ENCODE peak calls at places on chromosomes 11 and 22, in ten cellular contexts. One of them, this sample, is unnamed.

GRCh38 chr11:122045181-122045586 is 70.8 kb downstream of the BLID start:
- DNase-seq in A549: peak
- DNase-seq in esophagus muscularis mucosa: no peak
- DNase-seq in transverse colon: no peak
- DNase-seq in suprapubic skin: no peak
- DNase-seq in K562: no peak
- DNase-seq in tibial nerve: no peak
- DNase-seq in ovary: no peak
- DNase-seq in stomach: no peak
- DNase-seq in sigmoid colon: no peak
- DNase-seq in this sample: no peak

GRCh38 chr11:33687733-33688479 is 12.7 kb downstream of the C11orf91 start:
- DNase-seq in tibial nerve: peak
- DNase-seq in sigmoid colon: no peak
- DNase-seq in K562: peak
- DNase-seq in ovary: peak
- DNase-seq in stomach: no peak
- DNase-seq in suprapubic skin: no peak
- DNase-seq in esophagus muscularis mucosa: no peak
- DNase-seq in transverse colon: no peak
- DNase-seq in A549: peak
- DNase-seq in this sample: no peak

GRCh38 chr11:127412722-127413121 is 412.2 kb upstream of the KIRREL3 start:
- DNase-seq in K562: no peak
- DNase-seq in esophagus muscularis mucosa: no peak
- DNase-seq in tibial nerve: no peak
- DNase-seq in A549: no peak
- DNase-seq in ovary: no peak
- DNase-seq in stomach: no peak
- DNase-seq in suprapubic skin: no peak
- DNase-seq in transverse colon: no peak
- DNase-seq in sigmoid colon: no peak
- DNase-seq in this sample: no peak

GRCh38 chr11:12087075-12087775 is 23.2 kb upstream of the MICAL2 start:
- DNase-seq in esophagus muscularis mucosa: no peak
- DNase-seq in suprapubic skin: no peak
- DNase-seq in stomach: no peak
- DNase-seq in K562: peak
- DNase-seq in ovary: no peak
- DNase-seq in sigmoid colon: no peak
- DNase-seq in transverse colon: peak
- DNase-seq in tibial nerve: no peak
- DNase-seq in A549: peak
- DNase-seq in this sample: peak

GRCh38 chr11:11979487-11980117 is 28.8 kb downstream of the DKK3 start:
- DNase-seq in stomach: peak
- DNase-seq in A549: peak
- DNase-seq in transverse colon: no peak
- DNase-seq in ovary: no peak
- DNase-seq in K562: no peak
- DNase-seq in sigmoid colon: peak
- DNase-seq in tibial nerve: peak
- DNase-seq in suprapubic skin: peak
- DNase-seq in esophagus muscularis mucosa: no peak
- DNase-seq in this sample: peak

GRCh38 chr11:112644410-112645131 is 316.6 kb upstream of the NCAM1 start:
- DNase-seq in A549: no peak
- DNase-seq in sigmoid colon: no peak
- DNase-seq in suprapubic skin: no peak
- DNase-seq in ovary: no peak
- DNase-seq in transverse colon: no peak
- DNase-seq in esophagus muscularis mucosa: no peak
- DNase-seq in K562: no peak
- DNase-seq in tibial nerve: no peak
- DNase-seq in stomach: no peak
- DNase-seq in this sample: no peak

GRCh38 chr11:44632466-44633123 is 67.1 kb downstream of the CD82 start:
- DNase-seq in esophagus muscularis mucosa: peak
- DNase-seq in K562: peak
- DNase-seq in ovary: no peak
- DNase-seq in sigmoid colon: peak
- DNase-seq in suprapubic skin: peak
- DNase-seq in stomach: peak
- DNase-seq in tibial nerve: no peak
- DNase-seq in transverse colon: peak
- DNase-seq in A549: peak
- DNase-seq in this sample: no peak

GRCh38 chr11:19777342-19778102 is 64.9 kb downstream of the NAV2 start:
- DNase-seq in transverse colon: no peak
- DNase-seq in A549: peak
- DNase-seq in tibial nerve: no peak
- DNase-seq in sigmoid colon: no peak
- DNase-seq in esophagus muscularis mucosa: no peak
- DNase-seq in K562: no peak
- DNase-seq in stomach: no peak
- DNase-seq in suprapubic skin: no peak
- DNase-seq in ovary: no peak
- DNase-seq in this sample: no peak

GRCh38 chr11:79414644-79415317 is 26.0 kb downstream of the TENM4 start:
- DNase-seq in K562: no peak
- DNase-seq in tibial nerve: no peak
- DNase-seq in sigmoid colon: no peak
- DNase-seq in A549: no peak
- DNase-seq in suprapubic skin: no peak
- DNase-seq in esophagus muscularis mucosa: no peak
- DNase-seq in stomach: no peak
- DNase-seq in transverse colon: no peak
- DNase-seq in ovary: peak
- DNase-seq in this sample: no peak

GRCh38 chr11:117443269-117444186 is 115.9 kb downstream of the CEP164 start:
- DNase-seq in transverse colon: peak
- DNase-seq in K562: peak
- DNase-seq in stomach: peak
- DNase-seq in ovary: peak
- DNase-seq in A549: peak
- DNase-seq in esophagus muscularis mucosa: no peak
- DNase-seq in tibial nerve: peak
- DNase-seq in sigmoid colon: peak
- DNase-seq in suprapubic skin: no peak
- DNase-seq in this sample: peak

GRCh38 chr11:121473064-121473777 is 20.5 kb upstream of the SORL1-AS1 start:
- DNase-seq in suprapubic skin: no peak
- DNase-seq in sigmoid colon: no peak
- DNase-seq in transverse colon: no peak
- DNase-seq in esophagus muscularis mucosa: no peak
- DNase-seq in stomach: no peak
- DNase-seq in K562: no peak
- DNase-seq in tibial nerve: no peak
- DNase-seq in ovary: no peak
- DNase-seq in A549: no peak
- DNase-seq in this sample: no peak

DNA sequence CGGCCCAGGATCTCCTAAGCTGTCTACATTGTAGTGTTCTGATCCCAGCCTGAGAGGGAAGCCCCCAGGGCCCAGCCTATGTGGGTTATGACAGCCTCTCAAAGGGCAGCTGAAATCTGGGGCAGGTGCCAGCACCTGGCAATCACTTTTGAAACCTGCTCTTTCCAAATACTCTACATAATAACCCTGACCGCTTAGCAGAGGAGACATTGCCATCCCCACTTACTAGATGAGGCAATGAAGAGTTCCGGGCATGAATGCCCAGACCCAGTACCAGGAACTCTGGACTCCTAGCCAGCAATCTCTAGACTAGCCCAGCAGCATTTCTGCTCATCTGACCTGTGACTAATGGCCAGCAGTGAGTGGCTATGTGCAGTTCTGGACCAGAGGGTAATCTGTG is 412.4 kb upstream of the CADM1 start:
- DNase-seq in suprapubic skin: no peak
- DNase-seq in K562: no peak
- DNase-seq in tibial nerve: no peak
- DNase-seq in A549: no peak
- DNase-seq in sigmoid colon: no peak
- DNase-seq in transverse colon: no peak
- DNase-seq in stomach: no peak
- DNase-seq in ovary: no peak
- DNase-seq in esophagus muscularis mucosa: no peak
- DNase-seq in this sample: no peak
- TF ChIP-seq EP300 in suprapubic skin: no peak
- TF ChIP-seq EP300 in K562: no peak
- TF ChIP-seq EP300 in tibial nerve: no peak
- TF ChIP-seq EP300 in A549: no peak
- TF ChIP-seq EP300 in sigmoid colon: no peak
- TF ChIP-seq EP300 in transverse colon: no peak
- TF ChIP-seq EP300 in stomach: no peak
- TF ChIP-seq EP300 in ovary: no peak
- TF ChIP-seq EP300 in esophagus muscularis mucosa: no peak
- TF ChIP-seq EP300 in this sample: no peak

DNA sequence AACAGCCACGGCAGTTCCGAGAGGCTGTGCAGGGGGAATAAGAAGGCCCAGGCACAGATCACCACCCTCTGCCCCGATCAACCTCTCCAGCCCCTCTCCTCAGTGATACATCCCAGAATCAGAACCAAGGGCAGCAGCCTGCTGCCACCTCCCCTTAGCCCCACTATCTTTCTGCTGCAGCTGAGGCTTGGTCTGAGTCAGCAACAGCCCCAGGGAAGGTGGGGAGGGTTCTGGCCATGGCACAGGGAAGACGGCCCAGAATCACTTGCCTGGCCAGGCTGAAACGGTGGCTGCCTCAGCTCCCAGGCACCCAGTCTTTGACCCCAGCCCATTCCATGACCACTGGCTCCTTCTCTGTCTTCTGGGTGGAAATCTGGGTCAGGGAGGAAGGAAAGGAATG is 2.3 kb downstream of the CHID1 start:
- DNase-seq in suprapubic skin: no peak
- DNase-seq in stomach: no peak
- DNase-seq in A549: no peak
- DNase-seq in tibial nerve: no peak
- DNase-seq in transverse colon: no peak
- DNase-seq in esophagus muscularis mucosa: no peak
- DNase-seq in sigmoid colon: no peak
- DNase-seq in K562: peak
- DNase-seq in ovary: no peak
- DNase-seq in this sample: no peak
- TF ChIP-seq EP300 in suprapubic skin: no peak
- TF ChIP-seq EP300 in stomach: no peak
- TF ChIP-seq EP300 in A549: no peak
- TF ChIP-seq EP300 in tibial nerve: no peak
- TF ChIP-seq EP300 in transverse colon: no peak
- TF ChIP-seq EP300 in esophagus muscularis mucosa: no peak
- TF ChIP-seq EP300 in sigmoid colon: no peak
- TF ChIP-seq EP300 in K562: no peak
- TF ChIP-seq EP300 in ovary: no peak
- TF ChIP-seq EP300 in this sample: no peak

GRCh38 chr11:69249641-69250502 is 44.1 kb upstream of the MYEOV start:
- DNase-seq in transverse colon: no peak
- DNase-seq in stomach: no peak
- DNase-seq in esophagus muscularis mucosa: no peak
- DNase-seq in ovary: no peak
- DNase-seq in K562: no peak
- DNase-seq in suprapubic skin: peak
- DNase-seq in A549: no peak
- DNase-seq in tibial nerve: no peak
- DNase-seq in sigmoid colon: peak
- DNase-seq in this sample: peak
- TF ChIP-seq EP300 in transverse colon: no peak
- TF ChIP-seq EP300 in stomach: no peak
- TF ChIP-seq EP300 in esophagus muscularis mucosa: no peak
- TF ChIP-seq EP300 in ovary: no peak
- TF ChIP-seq EP300 in K562: no peak
- TF ChIP-seq EP300 in suprapubic skin: no peak
- TF ChIP-seq EP300 in A549: no peak
- TF ChIP-seq EP300 in tibial nerve: no peak
- TF ChIP-seq EP300 in sigmoid colon: no peak
- TF ChIP-seq EP300 in this sample: no peak

GRCh38 chr22:23094260-23094659 is 23.9 kb downstream of the GNAZ start:
- DNase-seq in sigmoid colon: no peak
- DNase-seq in transverse colon: no peak
- DNase-seq in tibial nerve: no peak
- DNase-seq in A549: no peak
- DNase-seq in ovary: no peak
- DNase-seq in esophagus muscularis mucosa: no peak
- DNase-seq in stomach: no peak
- DNase-seq in suprapubic skin: no peak
- DNase-seq in K562: peak
- DNase-seq in this sample: no peak

GRCh38 chr22:23094695-23095466 is 24.6 kb downstream of the GNAZ start:
- DNase-seq in K562: peak
- DNase-seq in suprapubic skin: no peak
- DNase-seq in sigmoid colon: no peak
- DNase-seq in transverse colon: no peak
- DNase-seq in tibial nerve: no peak
- DNase-seq in esophagus muscularis mucosa: no peak
- DNase-seq in stomach: no peak
- DNase-seq in A549: no peak
- DNase-seq in ovary: no peak
- DNase-seq in this sample: no peak

GRCh38 chr22:23091760-23092159 is 21.4 kb downstream of the GNAZ start:
- DNase-seq in stomach: no peak
- DNase-seq in tibial nerve: no peak
- DNase-seq in sigmoid colon: no peak
- DNase-seq in esophagus muscularis mucosa: no peak
- DNase-seq in A549: no peak
- DNase-seq in suprapubic skin: no peak
- DNase-seq in K562: peak
- DNase-seq in ovary: no peak
- DNase-seq in transverse colon: no peak
- DNase-seq in this sample: no peak

GRCh38 chr22:23092217-23092955 is 22.1 kb downstream of the GNAZ start:
- DNase-seq in ovary: no peak
- DNase-seq in sigmoid colon: no peak
- DNase-seq in esophagus muscularis mucosa: no peak
- DNase-seq in stomach: no peak
- DNase-seq in suprapubic skin: no peak
- DNase-seq in A549: no peak
- DNase-seq in transverse colon: no peak
- DNase-seq in K562: peak
- DNase-seq in tibial nerve: no peak
- DNase-seq in this sample: peak

DNA sequence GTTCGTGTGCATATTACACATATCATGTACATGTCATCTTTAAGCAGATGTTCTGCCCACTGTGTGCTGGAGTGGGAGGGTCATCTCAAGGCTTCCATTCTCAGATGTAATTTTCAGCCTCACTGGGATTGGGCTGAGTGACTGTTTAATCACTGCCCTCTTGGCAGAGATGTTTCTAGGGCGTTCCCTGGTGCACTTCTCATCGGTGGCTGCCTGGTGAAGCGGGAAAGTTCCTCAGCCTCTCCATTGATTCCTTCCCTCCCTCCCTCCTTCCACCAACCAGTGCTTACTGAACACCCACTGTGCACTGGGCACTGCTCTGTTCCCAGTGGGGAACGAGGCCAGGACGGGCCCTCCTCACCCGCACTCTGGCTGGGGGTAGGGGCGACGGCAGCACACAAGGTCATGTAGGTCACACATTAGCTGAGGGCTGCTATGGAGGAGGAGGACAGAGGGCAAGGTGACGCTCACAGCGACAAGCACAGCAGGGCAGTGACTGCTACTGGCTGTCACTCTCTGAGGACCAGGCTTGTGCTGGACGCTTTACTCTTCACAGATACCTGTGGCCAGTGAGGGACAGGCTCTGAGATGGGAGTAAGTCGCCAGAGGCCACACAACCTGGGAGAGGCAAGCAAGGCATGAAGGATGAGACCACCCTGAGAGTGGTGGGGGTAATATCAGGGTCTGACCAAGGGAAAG is 22.9 kb downstream of the GNAZ start:
- DNase-seq in ovary: no peak
- DNase-seq in tibial nerve: no peak
- DNase-seq in suprapubic skin: no peak
- DNase-seq in transverse colon: no peak
- DNase-seq in sigmoid colon: no peak
- DNase-seq in stomach: no peak
- DNase-seq in K562: peak
- DNase-seq in esophagus muscularis mucosa: no peak
- DNase-seq in A549: no peak
- DNase-seq in this sample: no peak
- TF ChIP-seq EP300 in ovary: no peak
- TF ChIP-seq EP300 in tibial nerve: no peak
- TF ChIP-seq EP300 in suprapubic skin: no peak
- TF ChIP-seq EP300 in transverse colon: no peak
- TF ChIP-seq EP300 in sigmoid colon: no peak
- TF ChIP-seq EP300 in stomach: no peak
- TF ChIP-seq EP300 in K562: no peak
- TF ChIP-seq EP300 in esophagus muscularis mucosa: no peak
- TF ChIP-seq EP300 in A549: no peak
- TF ChIP-seq EP300 in this sample: no peak